ENCODE peak calls at places on chromosomes 4 and X, in four cellular contexts. U, J, V and B are unnamed samples.

GRCh38 chr4:52317361-52317879 is 266.3 kb downstream of the SPATA18 start:
- DNase-seq in V (no peak), J (no peak), U (no peak), B (no peak)

GRCh38 chr4:128861856-128862518 is 52.5 kb downstream of the JADE1 start:
- DNase-seq in U (no peak), J (no peak), V (no peak), B (no peak)

GRCh38 chrX:151902813-151903591 is 9.7 kb upstream of the MAGEA4 start:
- DNase-seq in V (peak; percentile 85), U (no peak), J (no peak), B (no peak)

GRCh38 chr4:168978001-168978700 is 31.9 kb downstream of the CBR4 start:
- DNase-seq in V (peak; percentile 31), J (no peak), U (no peak), B (no peak)

GRCh38 chrX:136255543-136255942 is 4.3 kb upstream of the MAP7D3 start:
- DNase-seq in J (no peak), U (no peak), V (no peak), B (no peak)

GRCh38 chr4:7708981-7709380 is 230.7 kb downstream of the AFAP1 start:
- DNase-seq in U (no peak), J (no peak), V (peak; percentile 62), B (no peak)

GRCh38 chr4:142350886-142351285 is 495.2 kb downstream of the INPP4B start:
- DNase-seq in V (peak; percentile 39), J (no peak), U (no peak), B (no peak)

GRCh38 chr4:108030332-108030731 is 40.6 kb downstream of the HADH start:
- DNase-seq in J (peak; percentile 42), U (peak; percentile 92), V (peak; percentile 76), B (peak; percentile 9)

GRCh38 chr4:40379248-40379647 is 44.1 kb downstream of the CHRNA9 start:
- DNase-seq in V (no peak), J (no peak), U (no peak), B (no peak)

GRCh38 chrX:110293658-110294453 is 24.0 kb downstream of the AMMECR1 start:
- DNase-seq in U (no peak), V (no peak), J (no peak), B (no peak)

GRCh38 chr4:153318696-153319320 is 25.7 kb upstream of the MND1 start:
- DNase-seq in J (no peak), U (peak; percentile 74), V (peak; percentile 67), B (no peak)

GRCh38 chr4:2248821-2249261 is 6.9 kb upstream of the HAUS3 start:
- DNase-seq in J (no peak), U (no peak), V (no peak), B (no peak)

GRCh38 chrX:138504254-138504653 is 207.3 kb downstream of the FGF13 start:
- DNase-seq in U (no peak), V (no peak), J (no peak), B (no peak)

GRCh38 chrX:114615765-114616164 is 31.9 kb downstream of the HTR2C start:
- DNase-seq in U (no peak), V (no peak), J (no peak), B (no peak)

GRCh38 chrX:151178746-151179145 is 2.4 kb downstream of the GPR50 start:
- DNase-seq in J (no peak), U (no peak), V (no peak), B (no peak)

GRCh38 chr4:109207060-109207459 is 95.4 kb downstream of the COL25A1 start:
- DNase-seq in J (no peak), U (no peak), V (peak; percentile 73), B (no peak)

GRCh38 chrX:46904626-46905025 is 7.6 kb upstream of the JADE3 start:
- DNase-seq in U (no peak), V (no peak), J (no peak), B (no peak)

GRCh38 chr4:54102747-54103146 is 2.8 kb downstream of the GSX2 start:
- DNase-seq in U (no peak), J (no peak), V (no peak), B (no peak)